ENCODE peak calls at places on chromosomes 4 and X, in seven cellular contexts. Y is IMR-90, X is neuronal stem cell, K is mesendoderm, G is H1, H is mesenchymal stem cell, R is H9. E is an unnamed sample.

GRCh38 chr4:97349468-97350186 is 793.6 kb downstream of the STPG2 start:
- DNase-seq in K (no peak), Y (no peak), R (no peak), G (no peak), X (no peak), H (no peak), E (no peak)

GRCh38 chrX:79325263-79325958 is 41.7 kb downstream of the ITM2A start:
- DNase-seq in Y (no peak), R (peak), H (no peak), G (no peak), K (peak), X (no peak), E (no peak)

GRCh38 chrX:147884958-147885357 is 26.8 kb upstream of the FMR1 start:
- DNase-seq in G (no peak), R (no peak), K (no peak), Y (no peak), H (no peak), X (no peak), E (peak)

GRCh38 chr4:2280531-2281300 is 18.8 kb upstream of the MXD4 start:
- DNase-seq in Y (no peak), X (no peak), G (no peak), K (no peak), H (no peak), R (no peak), E (no peak)

GRCh38 chrX:104253567-104254441 is 929 bp downstream of the ESX1 start:
- DNase-seq in X (no peak), G (peak), K (peak), R (peak), H (peak), Y (no peak), E (peak)

GRCh38 chr4:140675599-140676231 is 80.5 kb downstream of the TBC1D9 start:
- DNase-seq in Y (peak), R (no peak), X (no peak), H (peak), K (no peak), G (no peak), E (no peak)

GRCh38 chr4:150938417-150938816 is 76.7 kb downstream of the LRBA start:
- DNase-seq in K (peak), Y (no peak), G (no peak), R (peak), H (no peak), X (peak), E (no peak)

GRCh38 chrX:137151403-137151802 is 117.6 kb upstream of the GPR101 start:
- DNase-seq in R (peak), K (peak), X (no peak), H (no peak), Y (no peak), G (no peak), E (no peak)

GRCh38 chr4:113821851-113822250 is 60.3 kb upstream of the CAMK2D start:
- DNase-seq in Y (no peak), X (no peak), H (no peak), K (no peak), R (no peak), G (no peak), E (no peak)

GRCh38 chr4:3442959-3443749 is 1.4 kb downstream of the HGFAC start:
- DNase-seq in X (peak), G (peak), R (peak), H (peak), K (peak), Y (no peak), E (peak)

GRCh38 chrX:17038681-17039161 is 92.3 kb downstream of the REPS2 start:
- DNase-seq in X (no peak), Y (no peak), R (no peak), K (no peak), G (no peak), H (no peak), E (no peak)

GRCh38 chr4:119894650-119895208 is 171.9 kb downstream of the MAD2L1 start:
- DNase-seq in G (no peak), H (no peak), K (no peak), R (no peak), X (no peak), Y (peak), E (no peak)

GRCh38 chrX:69466546-69466945 is 37.6 kb upstream of the NALF2 start:
- DNase-seq in R (no peak), H (no peak), Y (no peak), G (no peak), K (peak), X (no peak), E (peak)

GRCh38 chr4:16667464-16667863 is 231.0 kb downstream of the LDB2 start:
- DNase-seq in G (no peak), Y (peak), K (no peak), X (no peak), H (peak), R (no peak), E (peak)

GRCh38 chr4:3879681-3880594 is 113.8 kb downstream of the ADRA2C start:
- DNase-seq in G (peak), X (no peak), Y (no peak), H (no peak), K (no peak), R (no peak), E (no peak)

GRCh38 chr4:119068529-119068962 is 67.1 kb upstream of the MYOZ2 start:
- DNase-seq in H (peak), R (no peak), X (no peak), Y (peak), G (no peak), K (peak), E (peak)

GRCh38 chr4:5760936-5761480 is 50.0 kb downstream of the EVC start:
- DNase-seq in X (no peak), R (peak), Y (no peak), K (no peak), H (no peak), G (peak), E (peak)
- H4K8ac ChIP-seq in X (no peak), R (no peak), Y (no peak), K (no peak), H (no peak), G (no peak), E (no peak)

GRCh38 chr4:105586638-105587328 is 34.4 kb downstream of the ARHGEF38 start:
- DNase-seq in H (no peak), K (no peak), X (no peak), R (no peak), Y (no peak), G (no peak), E (no peak)

GRCh38 chr4:105587851-105588250 is 35.4 kb downstream of the ARHGEF38 start:
- DNase-seq in K (no peak), R (no peak), G (no peak), X (no peak), Y (no peak), H (no peak), E (no peak)

GRCh38 chr4:105588252-105588651 is 35.8 kb downstream of the ARHGEF38 start:
- DNase-seq in G (no peak), Y (no peak), R (no peak), X (no peak), K (no peak), H (no peak), E (no peak)
- H4K8ac ChIP-seq in G (no peak), Y (no peak), R (no peak), X (no peak), K (no peak), H (no peak), E (no peak)

GRCh38 chrX:135476378-135476777 is 44.1 kb upstream of the INTS6L start:
- DNase-seq in X (no peak), K (no peak), Y (no peak), G (no peak), R (no peak), H (no peak), E (no peak)
- H4K8ac ChIP-seq in X (no peak), K (no peak), Y (no peak), G (no peak), R (no peak), H (no peak), E (no peak)

DNA sequence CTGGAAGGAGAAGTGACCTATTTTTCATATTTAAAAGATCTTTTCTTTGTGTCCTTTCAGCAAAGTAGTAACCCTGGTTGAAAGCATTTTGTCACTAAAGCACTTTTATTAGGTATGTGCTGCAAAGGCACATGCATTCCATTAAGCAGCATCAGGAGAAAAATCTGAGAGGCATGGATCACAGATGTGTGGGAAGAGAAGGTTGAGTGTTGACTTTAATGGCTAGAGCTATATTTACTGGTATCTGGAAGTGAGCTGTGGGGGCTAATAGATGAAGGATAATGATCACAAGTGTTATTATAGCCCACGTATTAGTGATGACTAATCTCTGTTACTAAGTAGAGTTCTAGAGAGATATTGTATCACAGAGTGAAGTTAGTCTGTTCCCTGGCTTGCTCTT is 1520.7 kb downstream of the ARAP2 start:
- DNase-seq in R (no peak), Y (no peak), G (no peak), H (peak), K (no peak), X (no peak), E (no peak)
- H4K8ac ChIP-seq in R (no peak), Y (no peak), G (no peak), H (no peak), K (no peak), X (no peak), E (no peak)

E was measured in trophoblast cell.